ENCODE peak calls at places on chromosomes 1 and 21, in five cellular contexts. H, G, N, L and M are unnamed samples.

GRCh38 chr21:32348604-32349332 is 44.0 kb downstream of the URB1 start:
- DNase-seq in H (no peak), G (no peak), N (peak), L (no peak), M (no peak)

GRCh38 chr1:234933031-234933430 is 195.6 kb downstream of the TOMM20 start:
- DNase-seq in H (no peak), G (no peak), N (no peak), L (no peak), M (peak)

GRCh38 chr1:220516014-220516721 is 11.8 kb upstream of the MARK1 start:
- DNase-seq in H (no peak), G (no peak), N (peak), L (no peak), M (peak)

GRCh38 chr1:7573481-7573880 is 197.6 kb upstream of the VAMP3 start:
- DNase-seq in H (peak), G (no peak), N (no peak), L (no peak), M (no peak)

GRCh38 chr1:15966081-15966955 is 9.6 kb downstream of the ZBTB17 start:
- DNase-seq in H (no peak), G (no peak), N (no peak), L (no peak), M (no peak)

GRCh38 chr1:57722285-57722978 is 298.6 kb upstream of the DAB1 start:
- DNase-seq in H (no peak), G (no peak), N (no peak), L (no peak), M (no peak)

GRCh38 chr1:51851882-51852396 is 26.6 kb downstream of the NRDC start:
- DNase-seq in H (no peak), G (no peak), N (no peak), L (no peak), M (no peak)

GRCh38 chr21:28257276-28257675 is 735.4 kb downstream of the LTN1 start:
- DNase-seq in H (no peak), G (no peak), N (no peak), L (no peak), M (no peak)

GRCh38 chr1:154990276-154990675 is 3.1 kb upstream of the LENEP start:
- DNase-seq in H (peak), G (no peak), N (no peak), L (no peak), M (no peak)